ENCODE peak calls at places on chromosomes 16 and 17, in eight cellular contexts. X is WERI-Rb-1; Z is pancreas; T is effector memory CD4-positive, alpha-beta T cell; D is dorsolateral prefrontal cortex; A is OCI-LY7; V is osteoblast; U is A549. G is an unnamed sample.

GRCh38 chr16:10314811-10315210 is 71.0 kb upstream of the ATF7IP2 start:
- DNase-seq in X (no peak), Z (no peak), T (no peak), D (no peak), A (peak; percentile 66), V (peak; percentile 64), U (no peak), G (no peak)

GRCh38 chr16:5066511-5066910 is 755 bp upstream of the C16orf89 start:
- DNase-seq in X (no peak), Z (no peak), T (no peak), D (no peak), A (no peak), V (no peak), U (no peak), G (no peak)

GRCh38 chr17:54945671-54946070 is 22.8 kb downstream of the COX11 start:
- DNase-seq in X (no peak), Z (no peak), T (no peak), D (no peak), A (no peak), V (no peak), U (no peak), G (no peak)

GRCh38 chr17:9009096-9009495 is 12.2 kb upstream of the NTN1 start:
- DNase-seq in X (no peak), Z (no peak), T (no peak), D (no peak), A (no peak), V (no peak), U (no peak), G (no peak)

GRCh38 chr16:78705694-78706093 is 606.2 kb downstream of the WWOX start:
- DNase-seq in X (no peak), Z (no peak), T (no peak), D (no peak), A (peak; percentile 22), V (no peak), U (peak; percentile 74), G (no peak)

GRCh38 chr16:47136101-47136820 is 7.5 kb downstream of the NETO2 start:
- DNase-seq in X (no peak), Z (no peak), T (no peak), D (no peak), A (no peak), V (no peak), U (peak; percentile 25), G (no peak)

GRCh38 chr16:24051125-24051524 is 205.0 kb upstream of the CACNG3 start:
- DNase-seq in X (no peak), Z (no peak), T (no peak), D (no peak), A (no peak), V (no peak), U (no peak), G (no peak)

GRCh38 chr16:47574091-47575054 is 113.2 kb downstream of the PHKB start:
- DNase-seq in X (no peak), Z (no peak), T (no peak), D (no peak), A (peak; percentile 10), V (peak; percentile 83), U (no peak), G (no peak)

GRCh38 chr16:84467256-84467655 is 37.2 kb downstream of the MEAK7 start:
- DNase-seq in X (no peak), Z (no peak), T (no peak), D (no peak), A (no peak), V (no peak), U (no peak), G (no peak)

GRCh38 chr16:11253009-11253994 is 2.7 kb downstream of the SOCS1 start:
- DNase-seq in X (no peak), Z (no peak), T (peak; percentile 44), D (no peak), A (peak; percentile 35), V (peak; percentile 93), U (no peak), G (no peak)

GRCh38 chr16:74984194-74984669 is 691 bp downstream of the WDR59 start:
- DNase-seq in X (no peak), Z (no peak), T (peak; percentile 25), D (no peak), A (peak; percentile 47), V (no peak), U (peak; percentile 54), G (no peak)

GRCh38 chr16:23491490-23492391 is 18.6 kb downstream of the GGA2 start:
- DNase-seq in X (no peak), Z (no peak), T (no peak), D (no peak), A (no peak), V (no peak), U (no peak), G (no peak)

GRCh38 chr16:64969221-64969620 is 152.6 kb downstream of the CDH11 start:
- DNase-seq in X (no peak), Z (no peak), T (no peak), D (no peak), A (no peak), V (no peak), U (no peak), G (no peak)

GRCh38 chr17:70181866-70182265 is 12.5 kb downstream of the KCNJ2 start:
- DNase-seq in X (no peak), Z (no peak), T (no peak), D (no peak), A (no peak), V (peak; percentile 67), U (no peak), G (no peak)

GRCh38 chr17:35170968-35171771 is 23.0 kb downstream of the SLC35G3 start:
- DNase-seq in X (no peak), Z (no peak), T (no peak), D (no peak), A (peak; percentile 4), V (no peak), U (peak; percentile 37), G (no peak)

GRCh38 chr16:49280022-49280741 is 1.5 kb downstream of the CBLN1 start:
- DNase-seq in X (peak; percentile 25), Z (no peak), T (no peak), D (no peak), A (no peak), V (peak; percentile 89), U (no peak), G (no peak)

GRCh38 chr16:84739349-84740124 is 39.7 kb downstream of the USP10 start:
- DNase-seq in X (no peak), Z (no peak), T (no peak), D (no peak), A (no peak), V (peak; percentile 88), U (no peak), G (peak; percentile 54)

GRCh38 chr17:4833941-4834501 is 881 bp downstream of the MINK1 start:
- DNase-seq in X (no peak), Z (peak; percentile 35), T (no peak), D (no peak), A (peak; percentile 26), V (peak; percentile 81), U (peak; percentile 26), G (peak; percentile 52)

GRCh38 chr17:76734080-76734840 is 2.9 kb downstream of the SRSF2 start:
- DNase-seq in X (no peak), Z (no peak), T (no peak), D (no peak), A (peak; percentile 57), V (peak; percentile 92), U (peak; percentile 36), G (no peak)
- H3K4me3 ChIP-seq in X (peak overlapping the region; percentile 94), Z (no peak overlapping the region), T (peak overlapping the region; percentile 97), D (peak overlapping the region; percentile 96), A (peak overlapping the region; percentile 77), V (peak overlapping the region; percentile 98), U (peak overlapping the region; percentile 95), G (peak overlapping the region; percentile 96)

GRCh38 chr17:29483503-29483902 is 83.3 kb downstream of the ABHD15 start:
- DNase-seq in X (no peak), Z (no peak), T (no peak), D (no peak), A (no peak), V (no peak), U (no peak), G (no peak)
- H3K27ac ChIP-seq in X (no peak overlapping the region), Z (no peak overlapping the region), T (no peak overlapping the region), D (no peak overlapping the region), A (no peak overlapping the region), V (no peak overlapping the region), U (no peak overlapping the region), G (no peak overlapping the region)

GRCh38 chr17:66966529-66967418 is 2.3 kb downstream of the CACNG4 start:
- DNase-seq in X (peak; percentile 65), Z (no peak), T (no peak), D (no peak), A (no peak), V (peak; percentile 83), U (no peak), G (no peak)
- H3K4me3 ChIP-seq in X (peak overlapping the region; percentile 75), Z (no peak overlapping the region), T (no peak overlapping the region), D (no peak overlapping the region), A (no peak overlapping the region), V (no peak overlapping the region), U (peak overlapping the region; percentile 65), G (no peak overlapping the region)

DNA sequence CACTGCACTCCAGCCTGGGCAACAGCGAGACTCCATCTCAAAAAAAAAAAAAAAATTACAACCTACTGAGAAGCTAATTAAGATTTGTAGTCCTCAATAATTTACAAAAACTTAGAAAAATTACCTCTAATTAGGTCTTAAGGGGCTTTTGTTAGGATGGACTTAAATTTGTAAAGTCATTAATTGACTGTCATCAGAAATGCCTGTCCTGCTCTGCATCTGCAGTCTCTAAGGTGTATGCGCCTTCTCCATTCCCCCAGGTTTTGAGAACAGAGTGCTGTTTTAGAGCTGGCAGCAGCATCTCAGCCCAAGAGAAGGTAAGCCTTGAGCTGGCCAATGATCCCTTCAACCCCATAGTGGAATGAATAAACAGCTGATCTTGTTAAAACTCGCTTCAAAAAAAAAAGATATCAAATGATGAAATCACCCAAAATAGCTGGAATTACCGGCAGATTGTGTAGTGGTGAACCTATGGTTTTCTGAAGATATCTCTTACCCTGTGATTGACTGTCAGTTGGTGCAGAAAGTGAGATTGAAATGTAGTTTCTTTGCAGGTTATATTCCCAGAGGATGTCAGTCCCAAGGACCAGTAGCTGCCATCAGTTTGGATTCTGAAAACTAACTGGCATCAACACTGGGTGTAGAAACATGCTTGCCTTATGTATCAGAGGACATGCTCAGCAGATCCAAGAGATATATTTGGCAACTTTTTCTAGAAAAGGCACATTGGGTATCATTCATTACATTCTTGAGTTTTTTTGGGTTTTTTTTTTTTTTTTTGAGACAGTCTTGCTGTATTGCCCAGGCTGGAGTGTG is 25.7 kb downstream of the TRPV2 start:
- DNase-seq in X (no peak), Z (peak; percentile 9), T (no peak), D (no peak), A (no peak), V (peak; percentile 72), U (no peak), G (no peak)
- H3K27ac ChIP-seq in X (no peak overlapping the region), Z (no peak overlapping the region), T (peak overlapping the region; percentile 87), D (no peak overlapping the region), A (peak overlapping the region; percentile 87), V (peak overlapping the region; percentile 3), U (peak overlapping the region; percentile 90), G (no peak overlapping the region)

G was measured in AG04450.